ENCODE peak calls at places on chromosome 5, in nine cellular contexts. D, V, J, T, Y, L, W, H and M are unnamed samples.

GRCh38 chr5:98917433-98917832 is 11.4 kb downstream of the CHD1 start:
- DNase-seq in V (no peak), Y (no peak), D (no peak), J (no peak), T (no peak), W (no peak), L (no peak), H (no peak), M (no peak)

GRCh38 chr5:150579462-150580400 is 60.7 kb upstream of the SYNPO start:
- DNase-seq in J (no peak), Y (no peak), W (no peak), H (peak), V (no peak), T (no peak), L (no peak), D (no peak), M (no peak)

GRCh38 chr5:135593886-135594285 is 15.1 kb upstream of the CXCL14 start:
- DNase-seq in L (no peak), V (no peak), W (peak), H (no peak), D (no peak), J (peak), T (no peak), Y (no peak), M (no peak)

GRCh38 chr5:7897014-7897600 is 28.2 kb downstream of the MTRR start:
- DNase-seq in V (no peak), H (peak), J (no peak), L (no peak), D (peak), T (peak), W (peak), Y (no peak), M (peak)

GRCh38 chr5:57366744-57367143 is 115.9 kb downstream of the ACTBL2 start:
- DNase-seq in T (peak), L (no peak), V (no peak), J (no peak), D (peak), W (no peak), H (no peak), Y (peak), M (no peak)

GRCh38 chr5:172005708-172006377 is 595 bp downstream of the FBXW11 start:
- DNase-seq in H (peak), Y (no peak), L (no peak), V (peak), W (peak), D (peak), T (no peak), J (no peak), M (no peak)

GRCh38 chr5:139410886-139411835 is 7.3 kb upstream of the SPATA24 start:
- DNase-seq in W (no peak), H (no peak), T (peak), V (peak), J (peak), L (no peak), D (no peak), Y (no peak), M (no peak)

GRCh38 chr5:38433160-38433861 is 123.1 kb downstream of the LIFR start:
- DNase-seq in V (no peak), H (no peak), D (no peak), J (peak), T (peak), L (no peak), Y (no peak), W (no peak), M (peak)

GRCh38 chr5:6759401-6759800 is 46.2 kb downstream of the TENT4A start:
- DNase-seq in L (no peak), Y (peak), H (no peak), J (no peak), T (peak), W (no peak), V (no peak), D (peak), M (no peak)

GRCh38 chr5:54823006-54823405 is 162.4 kb downstream of the ESM1 start:
- DNase-seq in V (no peak), J (no peak), H (no peak), D (peak), L (no peak), W (no peak), Y (no peak), T (no peak), M (no peak)

GRCh38 chr5:59783264-59783663 is 110.3 kb downstream of the PDE4D start:
- DNase-seq in J (no peak), D (no peak), H (no peak), T (no peak), L (no peak), Y (no peak), W (no peak), V (no peak), M (no peak)

GRCh38 chr5:68730220-68731010 is 363.4 kb upstream of the SLC30A5 start:
- DNase-seq in Y (no peak), T (peak), V (peak), L (no peak), H (no peak), J (no peak), W (no peak), D (peak), M (peak)

GRCh38 chr5:139799359-139799758 is 3.8 kb downstream of the PSD2 start:
- DNase-seq in W (no peak), L (no peak), J (no peak), D (no peak), T (no peak), Y (no peak), H (no peak), V (no peak), M (no peak)

GRCh38 chr5:149486726-149487635 is 64.3 kb downstream of the CSNK1A1 start:
- DNase-seq in V (no peak), H (no peak), Y (peak), D (peak), L (no peak), J (peak), T (peak), W (no peak), M (no peak)

GRCh38 chr5:1003296-1003937 is 5.2 kb upstream of the NKD2 start:
- DNase-seq in T (peak), H (peak), J (peak), W (peak), Y (peak), L (no peak), V (peak), D (peak), M (no peak)

GRCh38 chr5:143008809-143009521 is 238.8 kb downstream of the ARHGAP26 start:
- DNase-seq in V (no peak), D (peak), L (peak), W (peak), T (peak), J (no peak), H (peak), Y (peak), M (peak)

GRCh38 chr5:132056610-132057497 is 3.6 kb upstream of the IL3 start:
- DNase-seq in L (no peak), J (peak), W (no peak), T (no peak), V (peak), D (no peak), Y (no peak), H (peak), M (no peak)

GRCh38 chr5:28397502-28397941 is 1359.1 kb upstream of the CDH9 start:
- DNase-seq in L (no peak), Y (no peak), H (no peak), T (no peak), W (no peak), V (no peak), J (no peak), D (peak), M (peak)

GRCh38 chr5:132677191-132677590 is 3.4 kb downstream of the IL4 start:
- DNase-seq in D (peak), Y (peak), W (no peak), V (no peak), J (no peak), T (peak), L (no peak), H (peak), M (peak)

GRCh38 chr5:57324159-57324558 is 150.3 kb downstream of the GPBP1 start:
- DNase-seq in V (no peak), D (no peak), T (no peak), J (no peak), L (no peak), Y (no peak), W (no peak), H (no peak), M (no peak)

GRCh38 chr5:36264202-36264760 is 22.6 kb upstream of the NADK2 start:
- DNase-seq in T (no peak), H (no peak), J (no peak), W (no peak), L (no peak), V (no peak), D (no peak), Y (no peak), M (no peak)

GRCh38 chr5:1386274-1386717 is 41.4 kb upstream of the CLPTM1L start:
- DNase-seq in Y (no peak), W (peak), T (no peak), D (peak), H (peak), J (peak), L (peak), V (no peak), M (no peak)

GRCh38 chr5:101543780-101544179 is 640.7 kb upstream of the ST8SIA4 start:
- DNase-seq in H (no peak), T (peak), V (no peak), Y (no peak), L (no peak), J (no peak), W (no peak), D (peak), M (no peak)

DNA sequence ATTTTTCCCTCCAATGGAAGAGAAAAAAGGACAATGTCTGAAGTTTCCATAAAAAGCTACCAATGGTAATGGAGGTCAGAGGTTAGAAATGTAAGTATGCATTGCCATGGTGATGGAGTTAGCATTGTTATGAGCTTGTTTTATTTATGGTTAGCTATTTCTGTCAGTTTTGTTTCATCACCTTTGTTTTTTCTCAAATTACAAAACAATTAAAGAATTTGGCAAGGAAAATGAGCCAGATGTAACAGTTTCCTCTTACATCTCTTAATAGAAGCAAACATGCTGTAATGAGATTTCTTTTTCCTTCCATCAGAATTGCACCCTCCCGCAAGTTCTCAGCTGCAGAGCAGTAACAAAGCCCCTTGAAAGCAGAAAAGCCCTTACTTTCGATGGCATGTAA is 233.0 kb downstream of the SGCD start:
- DNase-seq in H (no peak), D (no peak), L (no peak), V (no peak), W (no peak), Y (no peak), J (no peak), T (no peak), M (no peak)
- TF ChIP-seq CTCF in H (no peak), D (no peak), L (no peak), V (no peak), W (no peak), Y (no peak), J (no peak), T (no peak), M (no peak)

GRCh38 chr5:75275147-75275546 is 38.5 kb upstream of the ANKRD31 start:
- DNase-seq in V (no peak), Y (no peak), T (no peak), J (no peak), L (no peak), H (no peak), D (no peak), W (no peak), M (no peak)
- H3K4me3 ChIP-seq in V (no peak), Y (no peak), T (no peak), J (no peak), L (no peak), H (no peak), D (no peak), W (no peak), M (no peak)

GRCh38 chr5:170408189-170408588 is 19.0 kb upstream of the KCNMB1 start:
- DNase-seq in D (no peak), H (no peak), V (no peak), W (no peak), Y (no peak), J (no peak), T (peak), L (no peak), M (no peak)

GRCh38 chr5:170414786-170415185 is 25.6 kb upstream of the KCNMB1 start:
- DNase-seq in W (no peak), D (no peak), L (no peak), T (no peak), V (no peak), Y (no peak), J (no peak), H (no peak), M (no peak)

GRCh38 chr5:170413897-170414296 is 24.7 kb upstream of the KCNMB1 start:
- DNase-seq in T (no peak), D (no peak), W (no peak), J (no peak), L (no peak), V (no peak), H (no peak), Y (no peak), M (no peak)

GRCh38 chr5:170408866-170409265 is 19.7 kb upstream of the KCNMB1 start:
- DNase-seq in V (no peak), W (no peak), D (no peak), H (no peak), J (no peak), T (no peak), Y (no peak), L (no peak), M (no peak)

GRCh38 chr5:170411100-170411499 is 21.9 kb upstream of the KCNMB1 start:
- DNase-seq in H (no peak), L (no peak), V (no peak), D (no peak), Y (no peak), W (no peak), J (no peak), T (no peak), M (no peak)
- TF ChIP-seq CTCF in H (no peak), L (peak), V (no peak), D (no peak), Y (peak), W (no peak), J (no peak), T (no peak), M (no peak)

GRCh38 chr5:41337240-41337639 is 123.9 kb upstream of the C6 start:
- DNase-seq in D (no peak), J (no peak), T (no peak), V (no peak), Y (no peak), H (no peak), L (no peak), W (no peak), M (no peak)

GRCh38 chr5:41334758-41335157 is 121.4 kb upstream of the C6 start:
- DNase-seq in Y (no peak), J (no peak), T (peak), D (no peak), W (no peak), V (peak), H (no peak), L (no peak), M (peak)

GRCh38 chr5:41336471-41336870 is 123.1 kb upstream of the C6 start:
- DNase-seq in W (no peak), D (no peak), T (no peak), H (no peak), V (no peak), Y (no peak), J (no peak), L (no peak), M (no peak)

GRCh38 chr5:41335596-41335995 is 122.3 kb upstream of the C6 start:
- DNase-seq in T (peak), V (no peak), H (no peak), L (no peak), Y (no peak), W (no peak), D (no peak), J (no peak), M (no peak)

DNA sequence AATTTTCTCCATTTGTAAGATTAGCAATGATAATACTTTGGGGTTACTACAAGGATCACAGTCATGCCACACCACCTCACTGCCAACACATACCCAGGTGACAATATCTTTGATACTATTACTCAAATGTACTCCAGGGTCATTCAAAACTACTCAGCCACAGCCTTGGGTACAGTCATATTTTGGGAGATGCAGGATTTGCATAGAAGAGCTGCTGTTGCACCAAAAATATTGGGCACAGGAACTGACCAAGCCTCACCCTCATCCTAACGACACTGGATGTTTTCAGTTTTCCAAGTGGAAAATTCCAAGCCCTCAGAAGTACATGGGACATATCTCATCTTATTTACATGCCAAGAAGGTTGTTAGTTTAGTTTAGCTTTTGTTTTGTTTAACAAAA is 120.9 kb upstream of the C6 start:
- DNase-seq in H (no peak), J (no peak), T (no peak), L (no peak), V (no peak), Y (no peak), W (no peak), D (no peak), M (no peak)
- H3K4me3 ChIP-seq in H (no peak), J (no peak), T (no peak), L (no peak), V (no peak), Y (no peak), W (no peak), D (no peak), M (no peak)

GRCh38 chr5:84393969-84394368 is 9.3 kb upstream of the EDIL3 start:
- DNase-seq in H (no peak), D (peak), V (no peak), L (no peak), J (no peak), Y (peak), T (peak), W (peak), M (no peak)
- TF ChIP-seq CTCF in H (no peak), D (no peak), V (no peak), L (no peak), J (no peak), Y (no peak), T (no peak), W (no peak), M (no peak)

GRCh38 chr5:14249258-14250093 is 106.3 kb downstream of the TRIO start:
- DNase-seq in Y (no peak), L (no peak), J (no peak), W (no peak), V (no peak), H (no peak), T (no peak), D (no peak), M (no peak)
- H3K4me3 ChIP-seq in Y (no peak), L (no peak), J (no peak), W (no peak), V (peak), H (no peak), T (no peak), D (no peak), M (no peak)